ENCODE peak calls at places on chromosomes 7 and 10, in seven cellular contexts. One of them, this sample, is unnamed.

GRCh38 chr10:32326119-32326518 is 20.8 kb downstream of the EPC1 start:
- DNase-seq in lower lobe of right lung: no peak
- DNase-seq in tibial nerve: no peak
- DNase-seq in lung: no peak
- DNase-seq in psoas muscle: no peak
- DNase-seq in IMR-90: no peak
- DNase-seq in neuronal stem cell: no peak
- DNase-seq in this sample: no peak

GRCh38 chr10:74104996-74105395 is 45.6 kb downstream of the AP3M1 start:
- DNase-seq in lower lobe of right lung: no peak
- DNase-seq in tibial nerve: no peak
- DNase-seq in lung: no peak
- DNase-seq in psoas muscle: no peak
- DNase-seq in IMR-90: no peak
- DNase-seq in neuronal stem cell: no peak
- DNase-seq in this sample: no peak

GRCh38 chr7:90421648-90422047 is 18.4 kb downstream of the CLDN12 start:
- DNase-seq in lower lobe of right lung: no peak
- DNase-seq in tibial nerve: no peak
- DNase-seq in lung: no peak
- DNase-seq in psoas muscle: no peak
- DNase-seq in IMR-90: no peak
- DNase-seq in neuronal stem cell: no peak
- DNase-seq in this sample: no peak

GRCh38 chr7:55521543-55522267 is 50.6 kb downstream of the VOPP1 start:
- DNase-seq in lower lobe of right lung: no peak
- DNase-seq in tibial nerve: no peak
- DNase-seq in lung: no peak
- DNase-seq in psoas muscle: no peak
- DNase-seq in IMR-90: peak; percentile 13
- DNase-seq in neuronal stem cell: no peak
- DNase-seq in this sample: no peak

GRCh38 chr10:133186416-133187090 is 26.5 kb downstream of the KNDC1 start:
- DNase-seq in lower lobe of right lung: no peak
- DNase-seq in tibial nerve: no peak
- DNase-seq in lung: no peak
- DNase-seq in psoas muscle: no peak
- DNase-seq in IMR-90: no peak
- DNase-seq in neuronal stem cell: no peak
- DNase-seq in this sample: no peak

GRCh38 chr10:84768132-84768531 is 439.7 kb downstream of the CCSER2 start:
- DNase-seq in lower lobe of right lung: no peak
- DNase-seq in tibial nerve: no peak
- DNase-seq in lung: no peak
- DNase-seq in psoas muscle: no peak
- DNase-seq in IMR-90: no peak
- DNase-seq in neuronal stem cell: no peak
- DNase-seq in this sample: no peak

GRCh38 chr7:33722383-33723096 is 182.8 kb upstream of the BMPER start:
- DNase-seq in lower lobe of right lung: no peak
- DNase-seq in tibial nerve: no peak
- DNase-seq in lung: no peak
- DNase-seq in psoas muscle: peak; percentile 43
- DNase-seq in IMR-90: peak; percentile 80
- DNase-seq in neuronal stem cell: no peak
- DNase-seq in this sample: no peak

GRCh38 chr7:137694405-137694804 is 152.4 kb downstream of the DGKI start:
- DNase-seq in lower lobe of right lung: no peak
- DNase-seq in tibial nerve: no peak
- DNase-seq in lung: no peak
- DNase-seq in psoas muscle: no peak
- DNase-seq in IMR-90: peak; percentile 17
- DNase-seq in neuronal stem cell: no peak
- DNase-seq in this sample: no peak

GRCh38 chr10:125102216-125102615 is 58.1 kb downstream of the CTBP2 start:
- DNase-seq in lower lobe of right lung: peak; percentile 55
- DNase-seq in tibial nerve: no peak
- DNase-seq in lung: no peak
- DNase-seq in psoas muscle: no peak
- DNase-seq in IMR-90: peak; percentile 81
- DNase-seq in neuronal stem cell: no peak
- DNase-seq in this sample: no peak

GRCh38 chr7:127152423-127152822 is 100.3 kb downstream of the GRM8 start:
- DNase-seq in lower lobe of right lung: no peak
- DNase-seq in tibial nerve: no peak
- DNase-seq in lung: no peak
- DNase-seq in psoas muscle: no peak
- DNase-seq in IMR-90: no peak
- DNase-seq in neuronal stem cell: no peak
- DNase-seq in this sample: no peak

GRCh38 chr10:20105236-20105635 is 289.0 kb downstream of the PLXDC2 start:
- DNase-seq in lower lobe of right lung: no peak
- DNase-seq in tibial nerve: no peak
- DNase-seq in lung: no peak
- DNase-seq in psoas muscle: no peak
- DNase-seq in IMR-90: peak; percentile 31
- DNase-seq in neuronal stem cell: no peak
- DNase-seq in this sample: no peak

GRCh38 chr7:34430456-34430855 is 227.6 kb upstream of the NPSR1 start:
- DNase-seq in lower lobe of right lung: no peak
- DNase-seq in tibial nerve: peak; percentile 29
- DNase-seq in lung: no peak
- DNase-seq in psoas muscle: no peak
- DNase-seq in IMR-90: peak; percentile 44
- DNase-seq in neuronal stem cell: no peak
- DNase-seq in this sample: no peak

GRCh38 chr10:34313353-34313752 is 501.7 kb downstream of the PARD3 start:
- DNase-seq in lower lobe of right lung: no peak
- DNase-seq in tibial nerve: no peak
- DNase-seq in lung: no peak
- DNase-seq in psoas muscle: no peak
- DNase-seq in IMR-90: peak; percentile 25
- DNase-seq in neuronal stem cell: no peak
- DNase-seq in this sample: no peak

GRCh38 chr7:2295936-2296620 is 18.2 kb downstream of the SNX8 start:
- DNase-seq in lower lobe of right lung: no peak
- DNase-seq in tibial nerve: no peak
- DNase-seq in lung: no peak
- DNase-seq in psoas muscle: no peak
- DNase-seq in IMR-90: no peak
- DNase-seq in neuronal stem cell: no peak
- DNase-seq in this sample: no peak

GRCh38 chr7:133355822-133356221 is 102.9 kb downstream of the EXOC4 start:
- DNase-seq in lower lobe of right lung: no peak
- DNase-seq in tibial nerve: no peak
- DNase-seq in lung: no peak
- DNase-seq in psoas muscle: no peak
- DNase-seq in IMR-90: no peak
- DNase-seq in neuronal stem cell: no peak
- DNase-seq in this sample: no peak

GRCh38 chr10:94006591-94007550 is 13.1 kb downstream of the PLCE1 start:
- DNase-seq in lower lobe of right lung: no peak
- DNase-seq in tibial nerve: no peak
- DNase-seq in lung: peak; percentile 61
- DNase-seq in psoas muscle: no peak
- DNase-seq in IMR-90: peak; percentile 78
- DNase-seq in neuronal stem cell: no peak
- DNase-seq in this sample: no peak

GRCh38 chr7:29588900-29589696 is 25.5 kb downstream of the PRR15 start:
- DNase-seq in lower lobe of right lung: no peak
- DNase-seq in tibial nerve: peak; percentile 51
- DNase-seq in lung: no peak
- DNase-seq in psoas muscle: no peak
- DNase-seq in IMR-90: peak; percentile 22
- DNase-seq in neuronal stem cell: no peak
- DNase-seq in this sample: no peak

GRCh38 chr10:117249493-117250093 is 8.7 kb downstream of the SLC18A2 start:
- DNase-seq in lower lobe of right lung: no peak
- DNase-seq in tibial nerve: no peak
- DNase-seq in lung: no peak
- DNase-seq in psoas muscle: no peak
- DNase-seq in IMR-90: no peak
- DNase-seq in neuronal stem cell: no peak
- DNase-seq in this sample: no peak

GRCh38 chr10:117250409-117250808 is 9.5 kb downstream of the SLC18A2 start:
- DNase-seq in lower lobe of right lung: no peak
- DNase-seq in tibial nerve: no peak
- DNase-seq in lung: no peak
- DNase-seq in psoas muscle: no peak
- DNase-seq in IMR-90: no peak
- DNase-seq in neuronal stem cell: no peak
- DNase-seq in this sample: no peak

GRCh38 chr10:117253908-117254307 is 13.0 kb downstream of the SLC18A2 start:
- DNase-seq in lower lobe of right lung: no peak
- DNase-seq in tibial nerve: no peak
- DNase-seq in lung: no peak
- DNase-seq in psoas muscle: no peak
- DNase-seq in IMR-90: no peak
- DNase-seq in neuronal stem cell: no peak
- DNase-seq in this sample: no peak

GRCh38 chr10:117246997-117247667 is 6.2 kb downstream of the SLC18A2 start:
- DNase-seq in lower lobe of right lung: no peak
- DNase-seq in tibial nerve: no peak
- DNase-seq in lung: no peak
- DNase-seq in psoas muscle: no peak
- DNase-seq in IMR-90: no peak
- DNase-seq in neuronal stem cell: no peak
- DNase-seq in this sample: no peak

DNA sequence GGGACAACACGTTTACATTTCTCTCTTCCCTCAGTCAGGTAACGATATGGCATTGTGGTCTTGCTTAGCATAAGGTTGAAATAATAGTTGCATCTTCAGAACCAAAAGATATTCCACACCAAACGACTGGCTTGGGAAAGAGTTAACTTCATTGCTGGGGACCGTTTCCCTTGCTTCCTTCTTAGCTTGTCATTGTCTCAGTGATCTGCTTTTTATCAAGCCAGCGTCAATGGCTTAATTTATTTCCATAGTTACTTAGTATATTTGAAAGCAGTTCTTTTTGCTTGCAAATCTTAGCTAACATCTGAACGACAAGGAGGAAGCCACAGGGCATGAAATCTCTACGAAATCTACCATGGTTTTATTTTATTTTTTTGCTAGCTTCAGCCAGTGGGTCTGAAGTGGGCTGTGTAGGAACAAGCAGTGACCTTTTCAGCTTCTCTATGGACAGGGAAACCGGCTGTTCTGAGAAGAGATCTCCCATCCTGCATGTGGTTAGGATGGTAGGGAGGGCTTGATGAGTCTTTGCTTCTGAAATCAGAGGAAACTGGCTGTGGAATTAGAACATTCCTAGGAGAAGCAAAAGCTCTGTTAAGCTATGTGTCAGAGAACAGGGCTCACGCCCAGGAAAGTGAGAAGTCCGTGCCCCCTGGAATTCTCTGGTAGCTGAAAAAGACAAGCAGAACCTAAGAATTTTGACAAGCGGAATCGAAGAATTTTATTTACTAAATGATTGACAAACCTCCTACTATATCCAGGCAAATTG is 8.0 kb downstream of the SLC18A2 start:
- DNase-seq in lower lobe of right lung: no peak
- DNase-seq in tibial nerve: no peak
- DNase-seq in lung: no peak
- DNase-seq in psoas muscle: no peak
- DNase-seq in IMR-90: no peak
- DNase-seq in neuronal stem cell: no peak
- DNase-seq in this sample: no peak
- H3K27ac ChIP-seq in lower lobe of right lung: no peak overlapping the region
- H3K27ac ChIP-seq in tibial nerve: no peak overlapping the region
- H3K27ac ChIP-seq in lung: no peak overlapping the region
- H3K27ac ChIP-seq in psoas muscle: no peak overlapping the region
- H3K27ac ChIP-seq in IMR-90: no peak overlapping the region
- H3K27ac ChIP-seq in neuronal stem cell: no peak overlapping the region
- H3K27ac ChIP-seq in this sample: no peak overlapping the region

DNA sequence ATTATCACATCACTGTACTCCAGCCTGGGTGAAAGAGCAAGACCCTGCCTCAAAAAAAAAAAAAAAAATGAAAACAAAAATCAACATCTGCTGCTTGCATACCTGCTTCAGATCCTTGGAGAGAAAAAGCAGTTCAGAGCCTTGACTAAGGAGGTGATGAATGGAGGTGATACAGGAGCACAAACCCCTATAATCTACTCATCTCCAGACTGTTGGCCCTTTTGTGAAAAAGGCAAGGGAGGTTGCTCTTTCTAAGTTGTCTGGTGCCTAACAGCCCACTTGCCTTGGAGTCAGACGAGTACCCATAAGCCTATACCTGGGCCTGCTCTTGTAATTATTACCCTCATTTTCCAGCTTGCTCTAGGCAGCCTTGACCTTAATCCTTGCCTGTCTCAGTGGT is 1.4 kb downstream of the SFXN2 start:
- DNase-seq in lower lobe of right lung: no peak
- DNase-seq in tibial nerve: no peak
- DNase-seq in lung: no peak
- DNase-seq in psoas muscle: no peak
- DNase-seq in IMR-90: no peak
- DNase-seq in neuronal stem cell: no peak
- DNase-seq in this sample: no peak
- H3K4me1 ChIP-seq in lower lobe of right lung: peaks cover 19% of the 10 kb centered on the region
- H3K4me1 ChIP-seq in tibial nerve: no peaks in the 10 kb centered on the region
- H3K4me1 ChIP-seq in lung: peaks cover 6% of the 10 kb centered on the region
- H3K4me1 ChIP-seq in psoas muscle: peaks cover 40% of the 10 kb centered on the region
- H3K4me1 ChIP-seq in IMR-90: peaks cover 9% of the 10 kb centered on the region
- H3K4me1 ChIP-seq in neuronal stem cell: peaks cover 14% of the 10 kb centered on the region
- H3K4me1 ChIP-seq in this sample: peaks cover 27% of the 10 kb centered on the region

DNA sequence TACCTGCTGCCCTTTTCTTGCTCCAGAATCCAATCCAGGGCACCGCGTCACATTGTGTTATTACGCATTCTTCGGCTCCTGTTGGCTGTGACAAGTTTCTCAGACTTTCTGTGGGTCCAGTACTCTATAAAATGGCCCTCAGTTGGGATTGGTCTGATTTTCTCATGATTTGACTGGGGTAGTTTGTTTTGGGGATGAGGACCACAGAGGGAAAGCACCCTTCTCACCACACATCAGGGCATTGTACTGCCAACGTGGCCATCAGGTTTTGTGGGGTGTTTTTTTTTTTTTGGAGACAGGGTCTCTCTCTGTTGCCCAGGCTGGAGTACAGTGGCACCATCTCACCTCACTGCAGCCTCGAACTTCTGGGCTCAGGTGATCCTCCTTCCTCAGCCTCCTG is 17.0 kb upstream of the ORAI2 start:
- DNase-seq in lower lobe of right lung: no peak
- DNase-seq in tibial nerve: no peak
- DNase-seq in lung: no peak
- DNase-seq in psoas muscle: no peak
- DNase-seq in IMR-90: no peak
- DNase-seq in neuronal stem cell: no peak
- DNase-seq in this sample: no peak
- H3K36me3 ChIP-seq in lower lobe of right lung: peaks cover 92% of the 10 kb centered on the region
- H3K36me3 ChIP-seq in tibial nerve: peaks cover 94% of the 10 kb centered on the region
- H3K36me3 ChIP-seq in lung: peaks cover 23% of the 10 kb centered on the region
- H3K36me3 ChIP-seq in psoas muscle: no peaks in the 10 kb centered on the region
- H3K36me3 ChIP-seq in IMR-90: peaks cover 53% of the 10 kb centered on the region
- H3K36me3 ChIP-seq in neuronal stem cell: peaks cover 96% of the 10 kb centered on the region
- H3K36me3 ChIP-seq in this sample: peaks cover 17% of the 10 kb centered on the region

DNA sequence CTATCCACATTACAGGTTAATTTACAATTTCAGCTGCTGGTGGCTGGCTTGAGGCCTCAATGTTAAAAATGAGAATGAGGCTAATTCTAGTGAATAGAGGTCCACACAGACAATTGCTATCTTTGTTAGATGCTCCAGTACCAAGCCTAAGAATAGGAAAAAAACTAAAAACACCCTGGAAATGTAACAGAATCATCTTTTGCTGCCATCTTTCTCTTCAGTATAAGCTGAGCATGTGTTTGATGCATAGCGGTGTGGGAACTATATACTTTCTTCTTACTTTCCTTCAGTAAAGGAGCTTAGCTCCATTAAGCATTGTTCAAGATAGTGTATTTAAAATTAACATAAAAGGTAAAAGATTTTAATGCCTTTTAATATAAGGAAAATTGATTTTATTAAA is 5.6 kb downstream of the TMEM229A start:
- DNase-seq in lower lobe of right lung: no peak
- DNase-seq in tibial nerve: no peak
- DNase-seq in lung: no peak
- DNase-seq in psoas muscle: no peak
- DNase-seq in IMR-90: no peak
- DNase-seq in neuronal stem cell: no peak
- DNase-seq in this sample: no peak
- H3K27ac ChIP-seq in lower lobe of right lung: no peak overlapping the region
- H3K27ac ChIP-seq in tibial nerve: no peak overlapping the region
- H3K27ac ChIP-seq in lung: no peak overlapping the region
- H3K27ac ChIP-seq in psoas muscle: no peak overlapping the region
- H3K27ac ChIP-seq in IMR-90: no peak overlapping the region
- H3K27ac ChIP-seq in neuronal stem cell: no peak overlapping the region
- H3K27ac ChIP-seq in this sample: no peak overlapping the region